ENCODE peak calls at places on chromosomes 3 and 15, in nine cellular contexts. G is mucosa of gallbladder; K is posterior cingulate gyrus; Y is NCI-H1092; D is activated T-helper 1 cell treated with anti-CD3 and anti-CD28 coated beads, Interleukin-12 subunit alpha, Interleukin-12 subunit beta, Interleukin-2, Interleukin-4 antibody, amounts not matched to agents 30 ng/mL and 10 ng/mL and 1 ng/mL, durations not matched to agents 14 hours and 24 hours and 36 hours; O is NCI-H510A; Q is hypothalamus; A is activated CD8-positive, alpha-beta memory T cell treated with anti-CD3 and anti-CD28 coated beads, Interleukin-2, amount 50 U/mL, for 48 hours; Z is HCEC 1CT. C is an unnamed sample.

GRCh38 chr3:186929676-186930075 is 650 bp upstream of the ST6GAL1 start:
- DNase-seq in O (no peak), A (no peak), D (no peak), Y (no peak), G (no peak), Z (no peak), K (no peak), Q (no peak), C (no peak)

GRCh38 chr3:171349392-171349791 is 110.8 kb downstream of the TNIK start:
- DNase-seq in D (no peak), K (no peak), Z (peak), G (no peak), O (no peak), Y (no peak), A (no peak), Q (no peak), C (no peak)

GRCh38 chr3:132343018-132343612 is 25.9 kb downstream of the ACP3 start:
- DNase-seq in O (peak), D (no peak), Z (peak), K (no peak), Y (peak), A (no peak), Q (no peak), G (peak), C (peak)

GRCh38 chr15:25969886-25970285 is 106.8 kb upstream of the ATP10A start:
- DNase-seq in D (no peak), O (no peak), Q (no peak), A (no peak), Z (no peak), Y (no peak), K (no peak), G (no peak), C (no peak)

GRCh38 chr3:28940530-28940929 is 340.3 kb upstream of the RBMS3 start:
- DNase-seq in K (no peak), Y (no peak), D (no peak), O (no peak), Q (peak), Z (peak), G (peak), A (no peak), C (peak)

GRCh38 chr15:63392355-63393009 is 10.8 kb upstream of the CA12 start:
- DNase-seq in O (no peak), G (no peak), K (no peak), Y (no peak), Q (no peak), Z (no peak), D (no peak), A (no peak), C (no peak)

GRCh38 chr3:138778643-138779042 is 56.1 kb downstream of the PIK3CB start:
- DNase-seq in D (no peak), G (no peak), K (no peak), O (no peak), Y (no peak), Q (no peak), Z (no peak), A (no peak), C (no peak)

GRCh38 chr15:77981281-77982126 is 96.0 kb downstream of the TBC1D2B start:
- DNase-seq in Q (no peak), Z (no peak), Y (no peak), K (no peak), A (peak), G (no peak), O (no peak), D (no peak), C (peak)

GRCh38 chr3:151864423-151865101 is 8.9 kb upstream of the SUCNR1 start:
- DNase-seq in G (no peak), K (no peak), O (no peak), Q (no peak), D (no peak), Z (peak), Y (no peak), A (no peak), C (no peak)

GRCh38 chr3:18425641-18426403 is 683 bp upstream of the SATB1 start:
- DNase-seq in Y (peak), Q (peak), G (peak), Z (no peak), O (peak), D (peak), K (peak), A (no peak), C (peak)

GRCh38 chr3:189687475-189687874 is 56.3 kb downstream of the TP63 start:
- DNase-seq in Q (no peak), D (no peak), G (no peak), O (no peak), Z (peak), A (no peak), K (no peak), Y (no peak), C (no peak)

GRCh38 chr15:38378162-38378560 is 75.8 kb upstream of the FAM98B start:
- DNase-seq in A (no peak), Y (no peak), D (no peak), Z (no peak), O (no peak), G (peak), K (peak), Q (peak), C (peak)

GRCh38 chr15:47811160-47811559 is 93.9 kb downstream of the SEMA6D start:
- DNase-seq in A (no peak), K (no peak), G (no peak), Z (no peak), Q (no peak), D (no peak), Y (no peak), O (no peak), C (no peak)

GRCh38 chr3:44098666-44099065 is 143.0 kb upstream of the TOPAZ1 start:
- DNase-seq in Y (no peak), K (no peak), O (no peak), Z (no peak), D (no peak), G (no peak), A (no peak), Q (no peak), C (no peak)

GRCh38 chr15:71083349-71083748 is 31.9 kb upstream of the THSD4 start:
- DNase-seq in K (no peak), A (no peak), O (no peak), Z (no peak), Q (no peak), G (no peak), D (no peak), Y (no peak), C (no peak)

GRCh38 chr15:75049392-75049791 is 26.0 kb downstream of the PPCDC start:
- DNase-seq in Z (no peak), Y (peak), Q (peak), K (peak), G (peak), A (no peak), D (no peak), O (no peak), C (peak)

GRCh38 chr3:157463819-157464218 is 27.2 kb downstream of the PTX3 start:
- DNase-seq in Q (no peak), A (no peak), K (no peak), D (no peak), Y (no peak), Z (peak), O (no peak), G (no peak), C (no peak)

GRCh38 chr3:128497305-128498126 is 4.5 kb upstream of the GATA2 start:
- DNase-seq in O (peak), Y (peak), A (peak), Q (peak), G (peak), D (peak), Z (no peak), K (peak), C (peak)

GRCh38 chr3:128193153-128193552 is 39.9 kb downstream of the EEFSEC start:
- DNase-seq in G (no peak), A (no peak), O (no peak), Y (no peak), Q (no peak), D (no peak), K (no peak), Z (no peak), C (no peak)

GRCh38 chr3:53941945-53942344 is 50.3 kb upstream of the SELENOK start:
- DNase-seq in O (no peak), G (no peak), Z (no peak), Y (no peak), K (no peak), A (no peak), D (no peak), Q (no peak), C (no peak)

C was measured in adrenal gland.